ENCODE peak calls at places on chromosomes 16 and 17, in four cellular contexts. O is A549, K is SJSA1, N is tibial nerve. R is an unnamed sample.

GRCh38 chr16:82470506-82471196 is 156.1 kb upstream of the CDH13 start:
- DNase-seq in N (no peak), O (no peak), K (peak; percentile 77), R (no peak)

GRCh38 chr16:65964752-65965151 is 401.7 kb upstream of the CDH5 start:
- DNase-seq in O (no peak), N (no peak), K (no peak), R (no peak)

GRCh38 chr17:31533546-31534155 is 142.2 kb downstream of the RAB11FIP4 start:
- DNase-seq in K (peak; percentile 46), N (no peak), O (peak; percentile 45), R (peak; percentile 36)

GRCh38 chr16:64627781-64628180 is 494.1 kb downstream of the CDH11 start:
- DNase-seq in O (no peak), N (no peak), K (no peak), R (no peak)

GRCh38 chr17:35423761-35424160 is 8.5 kb downstream of the SLFN12 start:
- DNase-seq in N (no peak), O (no peak), K (peak; percentile 67), R (no peak)

GRCh38 chr17:6524520-6524919 is 31.8 kb downstream of the PITPNM3 start:
- DNase-seq in N (no peak), O (peak; percentile 36), K (no peak), R (no peak)

GRCh38 chr17:83057793-83058477 is 21.5 kb upstream of the METRNL start:
- DNase-seq in K (no peak), N (peak; percentile 3), O (no peak), R (no peak)

GRCh38 chr17:45112559-45113423 is 19.5 kb downstream of the PLCD3 start:
- DNase-seq in N (no peak), K (no peak), O (no peak), R (no peak)

GRCh38 chr16:69141014-69141413 is 8.6 kb downstream of the UTP4 start:
- DNase-seq in N (no peak), O (no peak), K (no peak), R (no peak)

GRCh38 chr16:67430504-67431076 is 331 bp upstream of the HSD11B2 start:
- DNase-seq in N (no peak), O (no peak), K (no peak), R (no peak)
- H3K4me1 ChIP-seq in N (peaks cover 16% of the 10 kb centered on the region), O (peaks cover 9% of the 10 kb centered on the region), K (peaks cover 18% of the 10 kb centered on the region), R (peaks cover 35% of the 10 kb centered on the region)

DNA sequence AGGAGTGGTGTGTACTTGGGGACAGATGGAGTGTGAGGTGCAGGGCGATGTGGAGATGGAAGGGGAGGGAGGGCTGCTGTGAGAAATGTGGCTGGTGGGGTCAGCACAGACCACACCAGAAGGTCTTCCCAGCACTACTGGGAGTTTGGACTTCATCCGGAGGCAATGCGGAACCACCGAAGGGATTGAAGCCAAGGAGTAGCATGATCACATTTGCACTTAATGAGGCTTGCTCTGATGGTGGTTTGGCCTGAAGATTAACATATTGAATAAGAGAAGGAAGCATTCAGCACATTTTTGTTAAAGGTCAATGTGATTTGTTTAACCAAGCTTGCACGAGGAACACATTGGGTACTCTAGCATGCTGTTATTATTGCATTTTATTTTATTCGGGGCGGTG is 378.6 kb downstream of the UTP18 start:
- DNase-seq in N (no peak), K (no peak), O (no peak), R (no peak)
- H3K27ac ChIP-seq in N (no peak overlapping the region), K (no peak overlapping the region), O (no peak overlapping the region), R (no peak overlapping the region)

DNA sequence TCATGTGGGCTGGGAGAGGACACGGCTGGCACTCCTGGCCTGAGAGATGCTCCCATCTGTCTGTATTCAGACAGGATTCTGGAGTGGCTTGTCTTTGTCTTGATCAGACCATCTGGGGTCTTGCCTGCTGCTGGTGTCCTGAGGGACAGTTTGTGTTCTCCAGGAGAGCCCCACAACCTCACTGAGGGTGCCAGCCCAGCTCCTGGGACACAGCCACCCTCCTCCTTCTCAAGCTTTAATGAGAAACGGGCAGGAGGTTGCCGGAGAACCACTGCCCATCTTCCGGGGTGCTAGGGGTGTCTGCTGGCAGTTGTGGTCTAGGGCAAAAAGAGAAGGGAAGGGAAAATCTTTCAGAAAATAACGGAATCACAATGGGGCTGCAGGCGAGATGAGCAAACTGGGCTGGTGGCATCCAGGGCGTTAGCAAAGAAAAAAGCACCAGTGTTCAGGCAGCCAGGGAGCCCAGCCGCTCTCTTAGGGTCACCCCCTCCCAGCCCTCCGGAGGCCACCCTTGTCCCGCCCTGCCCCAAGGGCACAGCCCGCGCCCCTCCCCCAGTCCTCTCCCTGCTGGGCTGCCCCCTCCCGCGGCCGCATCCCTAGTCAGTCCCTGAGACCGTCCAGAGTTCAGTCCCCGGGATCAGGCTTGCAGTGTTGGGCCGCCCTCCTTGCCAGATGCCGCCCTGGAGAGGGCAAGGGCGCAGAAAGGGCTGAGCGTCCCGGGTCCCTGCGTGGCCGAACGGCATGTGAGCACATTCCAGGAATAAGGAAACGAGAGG is 824.7 kb downstream of the KCNJ18 start:
- DNase-seq in K (no peak), N (no peak), O (no peak), R (no peak)
- H3K9me3 ChIP-seq in K (no peaks in the 10 kb centered on the region), N (no peaks in the 10 kb centered on the region), O (no peaks in the 10 kb centered on the region), R (no peaks in the 10 kb centered on the region)

DNA sequence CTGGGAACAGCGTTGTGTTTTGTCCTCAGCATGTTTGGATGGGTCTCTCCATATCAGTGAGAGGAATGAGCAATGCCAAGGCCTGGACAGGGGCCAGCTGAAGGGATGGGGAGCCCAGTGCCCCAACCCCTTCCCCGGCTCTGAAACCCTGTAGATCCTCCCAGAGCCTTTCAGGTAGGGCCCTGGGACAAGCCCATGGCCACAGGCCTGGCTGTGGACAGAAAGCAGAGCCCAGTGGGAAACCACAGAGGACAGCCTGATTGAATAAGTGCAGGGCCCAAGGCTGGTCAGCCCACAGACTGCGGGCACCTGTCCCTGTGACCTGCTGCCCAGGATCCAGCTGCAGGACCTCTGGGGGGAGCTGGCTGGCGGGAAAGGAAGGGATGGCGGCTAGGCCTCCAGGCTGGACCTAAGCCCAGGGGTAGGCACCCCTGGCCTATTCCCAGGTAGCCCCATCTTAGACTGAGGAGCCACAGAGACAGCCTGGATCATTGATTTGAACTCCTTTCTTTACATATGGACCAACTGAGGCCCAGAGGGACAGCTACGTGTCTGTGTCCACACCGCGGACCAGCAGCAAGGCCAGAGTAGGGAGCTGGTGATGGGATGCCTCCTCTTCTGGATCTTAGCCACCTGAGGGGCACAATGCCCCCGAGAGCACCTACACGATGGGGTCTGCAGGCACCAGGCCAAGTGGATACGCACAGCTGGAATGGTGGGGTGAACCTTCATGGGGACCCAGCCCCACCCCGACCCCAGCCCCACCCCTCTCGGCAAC is 1.3 kb downstream of the CCDC102A start:
- DNase-seq in O (no peak), K (no peak), N (no peak), R (peak; percentile 4)
- H3K4me1 ChIP-seq in O (peaks cover 59% of the 10 kb centered on the region), K (peaks cover 26% of the 10 kb centered on the region), N (peaks cover 39% of the 10 kb centered on the region), R (peaks cover 21% of the 10 kb centered on the region)

DNA sequence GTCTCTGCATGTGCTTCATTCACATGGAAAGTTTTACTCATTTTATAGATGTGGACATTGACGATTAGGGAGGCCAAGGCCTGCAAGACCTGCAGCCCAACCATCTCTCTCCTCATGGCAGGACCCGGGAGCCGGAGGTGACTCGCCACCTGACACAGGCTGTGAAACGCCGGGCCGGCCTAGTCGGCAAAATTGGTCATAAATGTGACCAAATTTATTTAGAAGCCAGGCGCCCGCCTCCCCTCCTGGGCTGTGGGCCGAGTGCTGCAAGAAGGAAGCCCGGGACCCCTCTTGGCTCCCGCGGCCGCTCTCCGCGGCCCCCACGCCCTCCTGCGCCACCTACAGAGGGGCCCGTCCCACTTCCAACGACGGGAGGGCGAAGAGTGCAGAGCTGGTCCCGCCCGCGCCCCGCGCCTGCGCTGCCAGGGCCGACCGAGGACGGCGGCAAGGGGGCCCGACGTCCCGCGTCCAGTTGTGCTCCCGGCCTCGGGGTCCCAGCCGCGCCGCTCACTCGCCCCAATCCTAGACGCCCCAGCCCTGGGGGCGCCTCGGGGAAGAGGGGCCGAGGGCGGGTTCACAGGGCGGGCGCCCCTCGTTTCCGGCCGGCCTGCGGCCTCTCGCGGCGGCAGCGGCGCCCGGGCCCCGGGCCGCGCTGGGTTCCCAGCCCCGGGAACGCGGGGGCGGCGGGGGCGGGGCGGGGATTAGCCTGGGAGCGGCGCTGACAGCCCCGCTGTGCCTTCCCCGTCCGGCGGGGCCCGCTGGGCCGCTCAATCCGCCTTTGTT is 47.5 kb downstream of the WNT3 start:
- DNase-seq in O (peak; percentile 76), N (no peak), K (peak; percentile 76), R (peak; percentile 29)
- H3K27ac ChIP-seq in O (peak overlapping the region; percentile 86), N (no peak overlapping the region), K (peak overlapping the region; percentile 76), R (no peak overlapping the region)

GRCh38 chr16:35745821-35746248 is 2286.4 kb downstream of the TP53TG3F start:
- DNase-seq in O (no peak), N (no peak), K (no peak), R (no peak)
- H3K9me3 ChIP-seq in O (no peaks in the 10 kb centered on the region), N (no peaks in the 10 kb centered on the region), K (no peaks in the 10 kb centered on the region), R (no peaks in the 10 kb centered on the region)

DNA sequence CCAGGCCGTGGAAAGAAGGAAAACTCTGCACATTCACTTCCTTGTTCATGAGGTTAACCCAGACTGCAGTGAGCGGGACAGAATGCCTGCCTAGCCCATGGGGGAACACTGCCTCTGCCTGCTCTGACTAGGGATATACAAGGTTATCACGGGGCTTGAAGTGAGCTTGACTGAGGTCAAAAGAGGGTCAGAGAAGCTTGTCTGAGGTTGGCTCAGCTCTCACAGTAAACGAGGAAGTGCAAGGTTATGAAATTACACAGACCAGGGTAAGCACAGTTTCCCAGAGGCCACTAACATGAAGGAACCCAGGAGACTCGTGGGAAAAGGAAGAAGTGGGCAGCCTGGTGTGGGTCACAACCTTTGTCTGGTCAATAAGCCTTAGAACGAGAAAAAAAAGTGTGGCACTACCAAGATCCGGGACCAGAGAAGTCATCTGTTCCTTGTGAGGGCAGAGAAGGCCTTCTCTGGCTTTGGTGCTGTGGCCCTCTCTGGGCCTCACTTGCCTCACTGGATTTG is 28.8 kb downstream of the HIC1 start:
- DNase-seq in O (peak; percentile 82), K (no peak), N (no peak), R (no peak)
- H3K4me1 ChIP-seq in O (peaks cover 27% of the 10 kb centered on the region), K (peaks cover 68% of the 10 kb centered on the region), N (peaks cover 60% of the 10 kb centered on the region), R (peaks cover 27% of the 10 kb centered on the region)

DNA sequence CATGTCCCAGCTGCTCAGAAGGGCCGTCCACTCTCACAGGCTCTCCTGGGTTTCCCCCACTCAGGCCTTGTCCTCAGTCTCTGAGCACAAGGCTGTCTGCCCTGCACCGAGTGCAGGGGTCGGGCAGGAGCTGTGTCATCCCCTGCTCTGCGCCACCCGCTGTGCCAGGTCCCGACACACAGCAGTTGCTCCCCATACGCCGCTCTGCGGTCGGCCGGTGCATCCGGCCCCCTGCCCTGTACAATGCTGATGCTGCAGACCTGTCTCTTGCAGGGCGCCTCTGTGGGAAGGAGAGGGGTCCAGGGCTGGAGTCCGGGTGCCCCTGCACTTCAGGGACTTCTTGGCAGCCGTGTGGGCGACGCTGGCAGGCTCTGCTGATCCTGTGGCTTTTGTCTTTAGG is 6.1 kb downstream of the TSC2 start:
- DNase-seq in N (no peak), O (no peak), K (no peak), R (no peak)
- H3K27ac ChIP-seq in N (no peak overlapping the region), O (no peak overlapping the region), K (no peak overlapping the region), R (no peak overlapping the region)

R was measured in body of pancreas.